ENCODE peak calls at places on chromosomes 3 and 15, in nine cellular contexts. T is retina; D is ELR; K is activated naive CD4-positive, alpha-beta T cell treated with Interleukin-2 at 50 U/mL for 16 hours; X is glomerular endothelial cell; M is neuronal stem cell; V is mammary epithelial cell; E is activated CD8-positive, alpha-beta memory T cell treated with anti-CD3 and anti-CD28 coated beads, Interleukin-2, amount 10 ng/mL, durations not matched to agents 7 days and 5 days; I is RWPE1. S is an unnamed sample.

GRCh38 chr15:58433597-58434333 is 2.0 kb downstream of the LIPC start:
- DNase-seq in K (no peak), M (no peak), I (no peak), E (no peak), T (peak), X (no peak), D (no peak), V (no peak), S (no peak)

GRCh38 chr3:54376941-54377578 is 254.7 kb downstream of the CACNA2D3 start:
- DNase-seq in D (no peak), E (no peak), K (no peak), V (no peak), I (no peak), T (no peak), X (no peak), M (no peak), S (no peak)

GRCh38 chr3:182248349-182248880 is 536.7 kb downstream of the SOX2 start:
- DNase-seq in T (no peak), M (no peak), I (no peak), V (peak), K (no peak), X (no peak), E (no peak), D (peak), S (no peak)

GRCh38 chr15:99536422-99537033 is 29.3 kb upstream of the MEF2A start:
- DNase-seq in M (no peak), I (peak), E (no peak), T (no peak), K (no peak), X (peak), V (peak), D (peak), S (no peak)

GRCh38 chr3:141491081-141491480 is 4.3 kb downstream of the RASA2 start:
- DNase-seq in X (no peak), V (no peak), E (no peak), I (no peak), D (no peak), M (no peak), T (no peak), K (no peak), S (no peak)

GRCh38 chr3:124761250-124761796 is 31.1 kb downstream of the UMPS start:
- DNase-seq in T (peak), K (peak), X (peak), M (peak), V (peak), E (peak), I (peak), D (peak), S (peak)

GRCh38 chr15:69823223-69823907 is 274.4 kb downstream of the TLE3 start:
- DNase-seq in K (no peak), V (peak), T (no peak), M (no peak), E (no peak), I (peak), X (no peak), D (peak), S (peak)

GRCh38 chr15:37793851-37794250 is 140.6 kb upstream of the TMCO5A start:
- DNase-seq in I (no peak), K (no peak), T (peak), E (no peak), X (no peak), M (no peak), D (peak), V (no peak), S (peak)

GRCh38 chr3:22634450-22634849 is 568.7 kb upstream of the UBE2E2 start:
- DNase-seq in V (no peak), K (no peak), T (no peak), M (no peak), X (no peak), D (no peak), I (no peak), E (no peak), S (no peak)

GRCh38 chr15:66748320-66748779 is 46.3 kb downstream of the SMAD6 start:
- DNase-seq in M (no peak), V (no peak), X (no peak), D (peak), T (no peak), E (no peak), I (no peak), K (no peak), S (no peak)

GRCh38 chr3:119497824-119498187 is 541 bp upstream of the TIMMDC1 start:
- DNase-seq in I (peak), T (peak), X (no peak), K (no peak), D (peak), E (no peak), M (peak), V (peak), S (no peak)

GRCh38 chr3:188362405-188362831 is 208.5 kb downstream of the LPP start:
- DNase-seq in V (peak), M (no peak), K (no peak), E (no peak), I (peak), X (peak), T (no peak), D (peak), S (no peak)